ENCODE peak calls at places on chromosomes 1 and 21, in six cellular contexts. C, M, K, J, G and I are unnamed samples.

GRCh38 chr1:198184516-198184915 is 27.7 kb downstream of the NEK7 start:
- DNase-seq in K (no peak), J (no peak), M (no peak), G (no peak), C (no peak), I (no peak)

GRCh38 chr1:210726621-210727020 is 397.9 kb downstream of the HHAT start:
- DNase-seq in M (no peak), G (no peak), C (peak; percentile 0), J (no peak), K (peak; percentile 10), I (no peak)

GRCh38 chr1:244150071-244150470 is 99.0 kb downstream of the ZBTB18 start:
- DNase-seq in C (no peak), M (no peak), J (no peak), G (no peak), K (no peak), I (no peak)

GRCh38 chr21:38625000-38625399 is 126.7 kb upstream of the ERG start:
- DNase-seq in C (no peak), G (no peak), J (no peak), M (no peak), K (no peak), I (no peak)

GRCh38 chr1:148318123-148318899 is 164.8 kb downstream of the PPIAL4G start:
- DNase-seq in G (no peak), K (peak; percentile 32), M (no peak), C (peak; percentile 35), J (peak; percentile 65), I (no peak)

GRCh38 chr1:60970081-60970509 is 112.3 kb upstream of the NFIA start:
- DNase-seq in G (peak; percentile 8), J (no peak), M (no peak), C (peak; percentile 53), K (no peak), I (peak; percentile 21)

GRCh38 chr1:171055966-171056643 is 34.6 kb upstream of the FMO3 start:
- DNase-seq in K (no peak), G (no peak), M (no peak), J (no peak), C (peak; percentile 42), I (no peak)

GRCh38 chr1:245800901-245801605 is 646.3 kb downstream of the KIF26B start:
- DNase-seq in G (no peak), K (no peak), M (no peak), C (no peak), J (no peak), I (no peak)

GRCh38 chr1:85321237-85321964 is 45.0 kb upstream of the BCL10 start:
- DNase-seq in K (no peak), M (no peak), G (no peak), C (peak; percentile 81), J (no peak), I (no peak)

GRCh38 chr21:39048064-39048463 is 135.2 kb downstream of the PSMG1 start:
- DNase-seq in K (no peak), C (peak; percentile 78), M (no peak), J (no peak), G (no peak), I (peak; percentile 19)

GRCh38 chr1:155093938-155094621 is 15.4 kb downstream of the EFNA3 start:
- DNase-seq in J (no peak), C (peak; percentile 63), K (no peak), M (no peak), G (peak; percentile 91), I (peak; percentile 79)

GRCh38 chr1:10075732-10076131 is 43.0 kb downstream of the UBE4B start:
- DNase-seq in C (no peak), M (no peak), K (no peak), J (no peak), G (no peak), I (no peak)

GRCh38 chr1:232837085-232837484 is 31.9 kb downstream of the MAP10 start:
- DNase-seq in J (no peak), C (no peak), K (no peak), M (no peak), G (no peak), I (no peak)

GRCh38 chr1:155003227-155003765 is 694 bp downstream of the ZBTB7B start:
- DNase-seq in K (no peak), C (no peak), G (peak; percentile 25), J (no peak), M (peak; percentile 56), I (peak; percentile 63)

GRCh38 chr1:161031874-161032273 is 6.9 kb downstream of the TSTD1 start:
- DNase-seq in C (no peak), J (no peak), G (no peak), K (no peak), M (no peak), I (no peak)

GRCh38 chr1:162846256-162847212 is 14.4 kb downstream of the CCDC190 start:
- DNase-seq in G (no peak), J (no peak), K (no peak), C (peak; percentile 30), M (no peak), I (no peak)

GRCh38 chr1:98403981-98404380 is 257.5 kb upstream of the SNX7 start:
- DNase-seq in C (no peak), K (no peak), J (no peak), M (no peak), G (no peak), I (no peak)

GRCh38 chr1:246004281-246004680 is 502.8 kb downstream of the SMYD3 start:
- DNase-seq in K (no peak), M (no peak), J (no peak), G (no peak), C (no peak), I (no peak)

GRCh38 chr1:2019162-2019542 is at the start of gene GABRD:
- DNase-seq in K (no peak), C (no peak), M (no peak), G (no peak), J (no peak), I (peak; percentile 59)

GRCh38 chr1:156920233-156921052 is at the start of gene LRRC71:
- DNase-seq in G (peak; percentile 65), K (no peak), J (peak; percentile 83), M (peak; percentile 73), C (peak; percentile 82), I (peak; percentile 83)

GRCh38 chr1:167650266-167651160 is 20.5 kb downstream of the RCSD1 start:
- DNase-seq in G (no peak), C (no peak), K (no peak), M (no peak), J (no peak), I (no peak)

GRCh38 chr1:95073446-95073845 is 695 bp upstream of the ALG14 start:
- DNase-seq in G (no peak), C (no peak), J (no peak), M (no peak), K (no peak), I (no peak)

GRCh38 chr1:46133181-46133658 is 791 bp upstream of the PIK3R3 start:
- DNase-seq in J (no peak), G (peak; percentile 91), M (no peak), C (no peak), K (peak; percentile 4), I (peak; percentile 97)

GRCh38 chr1:59029768-59030167 is 245.9 kb upstream of the JUN start:
- DNase-seq in C (no peak), K (no peak), J (no peak), M (no peak), G (no peak), I (no peak)

GRCh38 chr1:225882699-225883615 is 777 bp upstream of the TMEM63A start:
- DNase-seq in K (no peak), M (peak; percentile 68), J (peak; percentile 73), C (peak; percentile 55), G (no peak), I (peak; percentile 57)

GRCh38 chr1:224616761-224617409 is 768 bp downstream of the CNIH3 start:
- DNase-seq in G (no peak), J (no peak), K (no peak), M (no peak), C (no peak), I (peak; percentile 42)

GRCh38 chr1:116153692-116154031 is 42.5 kb downstream of the MAB21L3 start:
- DNase-seq in K (no peak), C (no peak), J (no peak), M (no peak), G (no peak), I (no peak)

GRCh38 chr1:26858160-26858559 is 4.8 kb upstream of the SFN start:
- DNase-seq in K (no peak), C (no peak), M (no peak), J (no peak), G (no peak), I (no peak)

GRCh38 chr1:5479876-5480275 is 512.3 kb downstream of the NPHP4 start:
- DNase-seq in K (no peak), J (no peak), C (no peak), M (no peak), G (no peak), I (no peak)

GRCh38 chr1:9200441-9200840 is 34.1 kb upstream of the H6PD start:
- DNase-seq in J (no peak), K (no peak), C (peak; percentile 81), M (no peak), G (no peak), I (no peak)

GRCh38 chr21:43921602-43921978 is 56.6 kb downstream of the AGPAT3 start:
- DNase-seq in C (no peak), G (no peak), K (no peak), M (no peak), J (peak; percentile 4), I (no peak)

GRCh38 chr1:119011706-119012105 is 23.6 kb upstream of the TBX15 start:
- DNase-seq in J (no peak), M (no peak), K (no peak), G (no peak), C (no peak), I (no peak)

GRCh38 chr1:62109124-62109523 is 85.5 kb upstream of the L1TD1 start:
- DNase-seq in M (no peak), K (no peak), C (no peak), G (no peak), J (no peak), I (no peak)

GRCh38 chr1:154881820-154882535 is 11.9 kb upstream of the KCNN3 start:
- DNase-seq in C (no peak), G (no peak), K (no peak), M (no peak), J (no peak), I (no peak)

GRCh38 chr1:26278835-26279597 is 870 bp upstream of the SH3BGRL3 start:
- DNase-seq in M (peak; percentile 60), G (no peak), J (peak; percentile 76), C (peak; percentile 77), K (no peak), I (no peak)

GRCh38 chr21:43959231-43960041 is 52.7 kb upstream of the TRAPPC10 start:
- DNase-seq in M (no peak), C (no peak), G (no peak), K (no peak), J (no peak), I (no peak)

GRCh38 chr21:39108291-39109162 is 74.7 kb downstream of the PSMG1 start:
- DNase-seq in J (no peak), K (no peak), C (no peak), M (no peak), G (no peak), I (no peak)